ENCODE peak calls at places on chromosomes 6 and 20, in five cellular contexts. M, D, N, Q and E are unnamed samples.
A peak's percentile ranks its signal among the peaks of the same experiment; 100 is the strongest.

GRCh38 chr6:144613859-144614258 is 328.7 kb downstream of the UTRN start:
- DNase-seq in D (peak; percentile 2), Q (no peak), M (no peak), N (no peak), E (no peak)

GRCh38 chr6:138004423-138005287 is 102.6 kb downstream of the PERP start:
- DNase-seq in N (peak; percentile 16), Q (no peak), M (peak; percentile 8), D (peak; percentile 53), E (no peak)

GRCh38 chr6:137999815-138000214 is 107.4 kb downstream of the PERP start:
- DNase-seq in M (no peak), Q (no peak), D (no peak), N (no peak), E (no peak)

GRCh38 chr6:20180935-20181334 is 31.3 kb downstream of the MBOAT1 start:
- DNase-seq in Q (no peak), M (no peak), N (peak; percentile 20), D (peak; percentile 33), E (no peak)

GRCh38 chr6:126657556-126658129 is 317.7 kb downstream of the CENPW start:
- DNase-seq in D (peak; percentile 33), N (peak; percentile 27), M (no peak), Q (no peak), E (no peak)

GRCh38 chr6:132490478-132491204 is 22.3 kb downstream of the STX7 start:
- DNase-seq in D (peak; percentile 68), Q (no peak), M (no peak), N (no peak), E (no peak)

GRCh38 chr20:41701596-41702350 is 83.6 kb upstream of the CHD6 start:
- DNase-seq in N (no peak), M (no peak), D (no peak), Q (no peak), E (no peak)

GRCh38 chr6:94052754-94053153 is 633.4 kb upstream of the EPHA7 start:
- DNase-seq in N (no peak), Q (no peak), D (no peak), M (no peak), E (no peak)

GRCh38 chr20:25389381-25389857 is 1.2 kb downstream of the ABHD12 start:
- DNase-seq in D (peak; percentile 42), N (peak; percentile 61), M (no peak), Q (no peak), E (no peak)

GRCh38 chr20:11373391-11373790 is 544.3 kb upstream of the BTBD3 start:
- DNase-seq in N (peak; percentile 35), D (peak; percentile 74), Q (no peak), M (no peak), E (no peak)

GRCh38 chr6:19375613-19376012 is 461.6 kb upstream of the ID4 start:
- DNase-seq in M (no peak), D (no peak), Q (no peak), N (no peak), E (no peak)

GRCh38 chr6:140684776-140685550 is 1310.5 kb upstream of the CITED2 start:
- DNase-seq in M (no peak), N (no peak), Q (no peak), D (no peak), E (no peak)

GRCh38 chr6:5100806-5101205 is 15.7 kb downstream of the PPP1R3G start:
- DNase-seq in D (no peak), Q (no peak), M (no peak), N (no peak), E (no peak)

GRCh38 chr20:8148501-8148900 is 16.4 kb downstream of the PLCB1 start:
- DNase-seq in N (peak; percentile 39), M (no peak), Q (no peak), D (no peak), E (no peak)

GRCh38 chr6:39203398-39203797 is 25.9 kb downstream of the KCNK5 start:
- DNase-seq in Q (no peak), D (no peak), M (no peak), N (no peak), E (no peak)

GRCh38 chr6:116779569-116780164 is 14.1 kb upstream of the FAM162B start:
- DNase-seq in Q (no peak), N (peak; percentile 21), D (peak; percentile 40), M (peak; percentile 7), E (no peak)

GRCh38 chr6:72218125-72218524 is 331.8 kb downstream of the RIMS1 start:
- DNase-seq in D (peak; percentile 30), Q (peak; percentile 46), M (peak; percentile 1), N (peak; percentile 15), E (no peak)
- TF ChIP-seq CTCF in D (peak; percentile 48), Q (peak; percentile 81), M (peak; percentile 63), N (peak; percentile 69), E (no peak)

DNA sequence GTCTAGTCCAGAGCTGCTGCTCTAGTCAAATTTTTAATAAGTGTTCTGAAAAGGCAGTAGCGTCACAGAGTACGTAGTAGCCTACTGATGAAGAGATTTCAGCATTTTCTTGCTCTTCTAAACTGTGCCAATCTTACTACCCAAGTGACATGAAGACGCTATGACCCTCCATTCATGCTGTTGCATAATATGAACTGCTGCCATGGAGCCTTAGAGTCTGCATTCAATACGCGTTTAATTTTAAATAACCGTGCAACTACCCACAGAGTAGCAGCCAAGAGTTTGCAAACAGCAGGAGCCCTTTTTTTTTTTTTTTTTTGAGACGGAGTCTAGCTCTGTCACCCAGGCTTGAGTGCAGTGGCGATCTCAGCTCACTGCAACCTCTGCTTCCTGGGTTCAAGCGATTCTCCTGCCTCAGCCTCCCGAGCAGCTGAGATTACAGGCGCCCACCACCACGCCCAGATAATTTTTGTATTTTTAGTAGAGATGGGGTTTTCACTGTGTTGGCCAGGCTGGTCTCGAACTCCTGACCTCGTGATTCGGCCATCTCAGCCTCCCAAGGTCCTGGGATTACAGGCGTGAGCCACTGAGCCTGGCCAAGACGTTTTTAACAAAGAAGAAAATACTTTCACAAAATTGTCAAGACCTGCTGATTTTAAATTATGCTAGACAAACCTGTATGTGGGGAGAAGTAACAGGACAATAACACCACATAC is 44.3 kb downstream of the EZR start:
- DNase-seq in N (no peak), D (no peak), Q (no peak), M (no peak), E (no peak)
- H3K4me3 ChIP-seq in N (no peak overlapping the region), D (no peak overlapping the region), Q (no peak overlapping the region), M (no peak overlapping the region), E (no peak overlapping the region)

GRCh38 chr6:16239090-16239797 is 857 bp downstream of the GMPR start:
- DNase-seq in Q (no peak), N (peak; percentile 30), M (no peak), D (no peak), E (peak; percentile 82)
- TF ChIP-seq CTCF in Q (peak; percentile 62), N (peak; percentile 42), M (peak; percentile 42), D (no peak), E (peak; percentile 62)

GRCh38 chr6:32222333-32223230 is 1.3 kb downstream of the NOTCH4 start:
- DNase-seq in Q (no peak), D (no peak), M (no peak), N (no peak), E (no peak)
- H3K4me3 ChIP-seq in Q (no peak overlapping the region), D (no peak overlapping the region), M (no peak overlapping the region), N (no peak overlapping the region), E (peak overlapping the region; percentile 37)

GRCh38 chr20:63955846-63956663 is at the start of gene UCKL1:
- DNase-seq in D (peak; percentile 95), Q (no peak), M (peak; percentile 58), N (peak; percentile 89), E (peak; percentile 89)
- TF ChIP-seq CTCF in D (no peak), Q (no peak), M (no peak), N (no peak), E (peak; percentile 6)